ENCODE peak calls at places on chromosomes 12 and 14, in seven cellular contexts. N, F, T, Q, J, O and M are unnamed samples.

GRCh38 chr14:34436118-34436905 is 25.7 kb downstream of the SPTSSA start:
- DNase-seq in N (no peak), F (no peak), T (peak; percentile 64), Q (no peak), J (no peak), O (no peak), M (no peak)

GRCh38 chr14:77012193-77012592 is 16.3 kb downstream of the IRF2BPL start:
- DNase-seq in N (no peak), F (no peak), T (no peak), Q (peak; percentile 32), J (no peak), O (no peak), M (no peak)

GRCh38 chr12:107984973-107985372 is 144.1 kb upstream of the WSCD2 start:
- DNase-seq in N (no peak), F (no peak), T (no peak), Q (no peak), J (no peak), O (no peak), M (no peak)

GRCh38 chr14:65210118-65210826 is 108.0 kb upstream of the MAX start:
- DNase-seq in N (no peak), F (no peak), T (no peak), Q (no peak), J (no peak), O (no peak), M (no peak)

GRCh38 chr12:122641976-122642375 is 61.2 kb downstream of the HCAR2 start:
- DNase-seq in N (no peak), F (no peak), T (peak; percentile 19), Q (no peak), J (no peak), O (no peak), M (no peak)

GRCh38 chr12:97169922-97170321 is 262.9 kb downstream of the NEDD1 start:
- DNase-seq in N (no peak), F (no peak), T (no peak), Q (no peak), J (no peak), O (no peak), M (no peak)

GRCh38 chr14:46054526-46054925 is 597.1 kb downstream of the RPL10L start:
- DNase-seq in N (no peak), F (no peak), T (peak; percentile 63), Q (no peak), J (no peak), O (no peak), M (peak; percentile 84)

GRCh38 chr12:27462851-27463250 is 16.3 kb downstream of the SMCO2 start:
- DNase-seq in N (no peak), F (no peak), T (no peak), Q (no peak), J (no peak), O (no peak), M (no peak)